ENCODE peak calls at places on chromosomes 12 and 14, in eight cellular contexts. N is ELR; P is NCI-H510A; C is lower lobe of right lung; S is nephron progenitor cell; O is tibial artery; A is activated T-cell treated with anti-CD3 and anti-CD28 coated beads for 48 hours; D is stimulated activated CD8-positive, alpha-beta memory T cell treated with anti-CD3 and anti-CD28 coated beads, Interleukin-12 subunit alpha, Interleukin-12 subunit beta, amount 100 ng/mL, for 1 hour. J is an unnamed sample.

GRCh38 chr12:12600659-12601058 is 11.0 kb upstream of the CREBL2 start:
- DNase-seq in P (no peak), N (no peak), O (peak), C (peak), A (no peak), S (no peak), D (no peak), J (no peak)

GRCh38 chr12:11555743-11556625 is 93.5 kb upstream of the ETV6 start:
- DNase-seq in P (no peak), N (no peak), A (no peak), D (no peak), C (no peak), O (no peak), S (no peak), J (no peak)

GRCh38 chr14:31326111-31326510 is 94.2 kb downstream of the HEATR5A start:
- DNase-seq in C (no peak), S (no peak), P (no peak), D (no peak), A (no peak), N (peak), O (no peak), J (peak)

GRCh38 chr14:61188936-61189808 is 92.0 kb downstream of the TMEM30B start:
- DNase-seq in P (no peak), O (peak), N (peak), C (peak), D (no peak), A (peak), S (peak), J (no peak)

GRCh38 chr14:54627718-54628345 is 60.9 kb downstream of the SAMD4A start:
- DNase-seq in P (no peak), O (peak), A (no peak), N (peak), S (peak), C (no peak), D (no peak), J (no peak)

GRCh38 chr12:94922561-94922960 is 80.9 kb downstream of the NDUFA12 start:
- DNase-seq in N (no peak), O (no peak), C (no peak), D (no peak), S (no peak), P (no peak), A (no peak), J (no peak)

GRCh38 chr12:120971299-120972180 is 6.8 kb upstream of the HNF1A start:
- DNase-seq in D (peak), P (no peak), C (peak), O (no peak), N (peak), A (no peak), S (no peak), J (peak)

GRCh38 chr12:9957834-9958233 is 13.4 kb upstream of the CLEC12A start:
- DNase-seq in A (no peak), C (no peak), N (no peak), P (no peak), O (no peak), D (no peak), S (no peak), J (no peak)

GRCh38 chr14:81277096-81277495 is 56.3 kb upstream of the GTF2A1 start:
- DNase-seq in N (no peak), O (no peak), S (no peak), D (no peak), A (no peak), P (no peak), C (no peak), J (no peak)

GRCh38 chr12:60333461-60333860 is 737.6 kb downstream of the SLC16A7 start:
- DNase-seq in C (no peak), S (no peak), A (no peak), D (no peak), N (peak), O (no peak), P (no peak), J (no peak)

J was measured in mammary epithelial cell.